ENCODE peak calls at places on chromosomes 13 and 19, in ten cellular contexts. One of them, this sample, is unnamed.

GRCh38 chr19:5205937-5206750 is 134.5 kb downstream of the PTPRS start:
- DNase-seq in PC-9: no peak
- DNase-seq in thyroid gland: no peak
- DNase-seq in dorsolateral prefrontal cortex: no peak
- DNase-seq in H1: no peak
- DNase-seq in adrenal gland: no peak
- DNase-seq in sigmoid colon: no peak
- DNase-seq in HFF-Myc: no peak
- DNase-seq in body of pancreas: no peak
- DNase-seq in heart right ventricle: no peak
- DNase-seq in this sample: no peak

GRCh38 chr19:7267792-7268736 is 26.1 kb downstream of the INSR start:
- DNase-seq in sigmoid colon: no peak
- DNase-seq in H1: no peak
- DNase-seq in PC-9: peak
- DNase-seq in thyroid gland: no peak
- DNase-seq in body of pancreas: no peak
- DNase-seq in HFF-Myc: no peak
- DNase-seq in adrenal gland: no peak
- DNase-seq in dorsolateral prefrontal cortex: no peak
- DNase-seq in heart right ventricle: no peak
- DNase-seq in this sample: no peak

GRCh38 chr19:1267441-1268391 is 1.4 kb upstream of the CIRBP start:
- DNase-seq in H1: no peak
- DNase-seq in body of pancreas: no peak
- DNase-seq in PC-9: no peak
- DNase-seq in adrenal gland: peak
- DNase-seq in heart right ventricle: no peak
- DNase-seq in HFF-Myc: no peak
- DNase-seq in sigmoid colon: peak
- DNase-seq in dorsolateral prefrontal cortex: no peak
- DNase-seq in thyroid gland: no peak
- DNase-seq in this sample: no peak

GRCh38 chr13:98415326-98416070 is 161.4 kb downstream of the STK24 start:
- DNase-seq in sigmoid colon: no peak
- DNase-seq in adrenal gland: no peak
- DNase-seq in thyroid gland: no peak
- DNase-seq in heart right ventricle: no peak
- DNase-seq in H1: no peak
- DNase-seq in PC-9: no peak
- DNase-seq in body of pancreas: no peak
- DNase-seq in dorsolateral prefrontal cortex: no peak
- DNase-seq in HFF-Myc: no peak
- DNase-seq in this sample: no peak

GRCh38 chr19:34452671-34453253 is 24.6 kb downstream of the UBA2 start:
- DNase-seq in body of pancreas: no peak
- DNase-seq in heart right ventricle: no peak
- DNase-seq in sigmoid colon: no peak
- DNase-seq in adrenal gland: no peak
- DNase-seq in dorsolateral prefrontal cortex: no peak
- DNase-seq in HFF-Myc: no peak
- DNase-seq in PC-9: no peak
- DNase-seq in H1: no peak
- DNase-seq in thyroid gland: no peak
- DNase-seq in this sample: no peak

GRCh38 chr19:6056282-6056741 is 54.0 kb downstream of the RFX2 start:
- DNase-seq in body of pancreas: no peak
- DNase-seq in dorsolateral prefrontal cortex: no peak
- DNase-seq in HFF-Myc: no peak
- DNase-seq in heart right ventricle: no peak
- DNase-seq in adrenal gland: no peak
- DNase-seq in H1: no peak
- DNase-seq in PC-9: no peak
- DNase-seq in sigmoid colon: no peak
- DNase-seq in thyroid gland: no peak
- DNase-seq in this sample: no peak

GRCh38 chr13:112222971-112223370 is 153.2 kb upstream of the SPACA7 start:
- DNase-seq in dorsolateral prefrontal cortex: no peak
- DNase-seq in adrenal gland: no peak
- DNase-seq in H1: no peak
- DNase-seq in thyroid gland: no peak
- DNase-seq in heart right ventricle: no peak
- DNase-seq in sigmoid colon: no peak
- DNase-seq in body of pancreas: no peak
- DNase-seq in HFF-Myc: no peak
- DNase-seq in PC-9: no peak
- DNase-seq in this sample: no peak

GRCh38 chr13:77859450-77859849 is 59.2 kb downstream of the EDNRB start:
- DNase-seq in PC-9: no peak
- DNase-seq in heart right ventricle: no peak
- DNase-seq in adrenal gland: peak
- DNase-seq in H1: no peak
- DNase-seq in body of pancreas: peak
- DNase-seq in dorsolateral prefrontal cortex: no peak
- DNase-seq in sigmoid colon: peak
- DNase-seq in HFF-Myc: no peak
- DNase-seq in thyroid gland: no peak
- DNase-seq in this sample: no peak

GRCh38 chr13:32883501-32883900 is 132.7 kb upstream of the KL start:
- DNase-seq in PC-9: no peak
- DNase-seq in body of pancreas: peak
- DNase-seq in sigmoid colon: no peak
- DNase-seq in adrenal gland: no peak
- DNase-seq in H1: no peak
- DNase-seq in dorsolateral prefrontal cortex: no peak
- DNase-seq in HFF-Myc: no peak
- DNase-seq in heart right ventricle: no peak
- DNase-seq in thyroid gland: peak
- DNase-seq in this sample: peak

GRCh38 chr13:94858856-94859811 is 146.8 kb upstream of the SOX21 start:
- DNase-seq in sigmoid colon: peak
- DNase-seq in adrenal gland: peak
- DNase-seq in dorsolateral prefrontal cortex: peak
- DNase-seq in H1: no peak
- DNase-seq in PC-9: peak
- DNase-seq in HFF-Myc: peak
- DNase-seq in body of pancreas: peak
- DNase-seq in thyroid gland: peak
- DNase-seq in heart right ventricle: peak
- DNase-seq in this sample: no peak

GRCh38 chr13:50081106-50081898 is 66.1 kb downstream of the KCNRG start:
- DNase-seq in thyroid gland: peak
- DNase-seq in HFF-Myc: no peak
- DNase-seq in heart right ventricle: peak
- DNase-seq in sigmoid colon: peak
- DNase-seq in H1: peak
- DNase-seq in body of pancreas: peak
- DNase-seq in adrenal gland: peak
- DNase-seq in PC-9: no peak
- DNase-seq in dorsolateral prefrontal cortex: no peak
- DNase-seq in this sample: no peak

GRCh38 chr13:74017301-74018092 is 116.7 kb downstream of the KLF12 start:
- DNase-seq in sigmoid colon: no peak
- DNase-seq in H1: no peak
- DNase-seq in adrenal gland: no peak
- DNase-seq in PC-9: no peak
- DNase-seq in HFF-Myc: no peak
- DNase-seq in body of pancreas: no peak
- DNase-seq in dorsolateral prefrontal cortex: no peak
- DNase-seq in heart right ventricle: no peak
- DNase-seq in thyroid gland: no peak
- DNase-seq in this sample: no peak

GRCh38 chr19:11268783-11269267 is 6.5 kb upstream of the DOCK6 start:
- DNase-seq in dorsolateral prefrontal cortex: no peak
- DNase-seq in body of pancreas: peak
- DNase-seq in sigmoid colon: peak
- DNase-seq in thyroid gland: peak
- DNase-seq in PC-9: no peak
- DNase-seq in H1: no peak
- DNase-seq in HFF-Myc: peak
- DNase-seq in adrenal gland: peak
- DNase-seq in heart right ventricle: peak
- DNase-seq in this sample: no peak

GRCh38 chr13:43191561-43191960 is 168.2 kb downstream of the DNAJC15 start:
- DNase-seq in PC-9: no peak
- DNase-seq in adrenal gland: no peak
- DNase-seq in body of pancreas: no peak
- DNase-seq in H1: no peak
- DNase-seq in heart right ventricle: no peak
- DNase-seq in sigmoid colon: no peak
- DNase-seq in HFF-Myc: no peak
- DNase-seq in thyroid gland: no peak
- DNase-seq in dorsolateral prefrontal cortex: no peak
- DNase-seq in this sample: no peak

GRCh38 chr19:32022946-32023832 is 322.2 kb upstream of the ZNF507 start:
- DNase-seq in HFF-Myc: no peak
- DNase-seq in thyroid gland: no peak
- DNase-seq in heart right ventricle: no peak
- DNase-seq in sigmoid colon: no peak
- DNase-seq in adrenal gland: no peak
- DNase-seq in body of pancreas: no peak
- DNase-seq in PC-9: no peak
- DNase-seq in dorsolateral prefrontal cortex: no peak
- DNase-seq in H1: no peak
- DNase-seq in this sample: no peak
- TF ChIP-seq CTCF in HFF-Myc: no peak
- TF ChIP-seq CTCF in thyroid gland: no peak
- TF ChIP-seq CTCF in heart right ventricle: no peak
- TF ChIP-seq CTCF in sigmoid colon: no peak
- TF ChIP-seq CTCF in adrenal gland: no peak
- TF ChIP-seq CTCF in body of pancreas: no peak
- TF ChIP-seq CTCF in PC-9: no peak
- TF ChIP-seq CTCF in dorsolateral prefrontal cortex: no peak
- TF ChIP-seq CTCF in H1: no peak
- TF ChIP-seq CTCF in this sample: no peak

DNA sequence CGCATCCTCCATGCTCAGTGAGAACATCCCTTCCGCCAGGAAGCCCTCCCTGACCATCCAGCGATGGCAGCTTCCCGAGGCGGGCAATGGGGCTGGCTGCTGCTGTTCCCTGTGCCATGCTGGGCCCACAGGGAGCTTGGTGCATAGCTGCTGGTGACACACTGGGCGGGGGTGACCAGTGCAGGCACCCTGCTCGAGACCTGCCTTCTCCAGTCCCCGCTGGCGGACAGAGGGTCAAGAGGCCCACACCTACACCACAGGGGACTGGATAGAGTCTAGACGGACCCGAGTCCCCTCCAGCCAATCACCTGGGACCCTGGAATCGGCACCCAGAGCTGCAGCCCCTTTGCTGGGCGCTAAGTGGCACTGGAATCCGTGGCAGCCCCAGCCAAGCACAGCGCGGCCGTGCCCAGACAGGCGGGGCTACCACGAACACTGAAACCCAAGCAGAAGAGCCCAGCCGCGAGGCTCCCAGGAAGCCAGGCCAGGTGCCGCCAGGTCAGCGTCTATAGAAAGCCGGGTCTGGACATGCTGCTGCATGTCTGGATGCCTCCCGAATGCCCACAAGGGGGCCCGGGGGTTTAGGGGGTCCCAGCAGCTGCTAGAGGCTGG is 9.0 kb upstream of the TBXA2R start:
- DNase-seq in sigmoid colon: no peak
- DNase-seq in heart right ventricle: no peak
- DNase-seq in thyroid gland: no peak
- DNase-seq in dorsolateral prefrontal cortex: no peak
- DNase-seq in PC-9: no peak
- DNase-seq in HFF-Myc: no peak
- DNase-seq in adrenal gland: no peak
- DNase-seq in body of pancreas: no peak
- DNase-seq in H1: no peak
- DNase-seq in this sample: no peak
- TF ChIP-seq CTCF in sigmoid colon: no peak
- TF ChIP-seq CTCF in heart right ventricle: no peak
- TF ChIP-seq CTCF in thyroid gland: no peak
- TF ChIP-seq CTCF in dorsolateral prefrontal cortex: no peak
- TF ChIP-seq CTCF in PC-9: no peak
- TF ChIP-seq CTCF in HFF-Myc: no peak
- TF ChIP-seq CTCF in adrenal gland: no peak
- TF ChIP-seq CTCF in body of pancreas: no peak
- TF ChIP-seq CTCF in H1: no peak
- TF ChIP-seq CTCF in this sample: no peak

GRCh38 chr19:58520257-58520599 is 618 bp upstream of the ZBTB45 start:
- DNase-seq in PC-9: no peak
- DNase-seq in body of pancreas: no peak
- DNase-seq in thyroid gland: no peak
- DNase-seq in H1: no peak
- DNase-seq in HFF-Myc: no peak
- DNase-seq in sigmoid colon: peak
- DNase-seq in adrenal gland: no peak
- DNase-seq in heart right ventricle: no peak
- DNase-seq in dorsolateral prefrontal cortex: no peak
- DNase-seq in this sample: no peak

GRCh38 chr19:58516964-58517833 is 2.4 kb downstream of the ZBTB45 start:
- DNase-seq in heart right ventricle: no peak
- DNase-seq in adrenal gland: no peak
- DNase-seq in H1: no peak
- DNase-seq in thyroid gland: no peak
- DNase-seq in dorsolateral prefrontal cortex: no peak
- DNase-seq in PC-9: no peak
- DNase-seq in HFF-Myc: no peak
- DNase-seq in body of pancreas: no peak
- DNase-seq in sigmoid colon: no peak
- DNase-seq in this sample: no peak

GRCh38 chr19:58519355-58520256 is at the start of gene ZBTB45:
- DNase-seq in HFF-Myc: peak
- DNase-seq in body of pancreas: peak
- DNase-seq in sigmoid colon: peak
- DNase-seq in heart right ventricle: peak
- DNase-seq in dorsolateral prefrontal cortex: peak
- DNase-seq in PC-9: peak
- DNase-seq in H1: peak
- DNase-seq in adrenal gland: peak
- DNase-seq in thyroid gland: peak
- DNase-seq in this sample: peak

GRCh38 chr19:58519087-58519354 is 589 bp downstream of the ZBTB45 start:
- DNase-seq in PC-9: no peak
- DNase-seq in thyroid gland: peak
- DNase-seq in sigmoid colon: peak
- DNase-seq in heart right ventricle: peak
- DNase-seq in H1: peak
- DNase-seq in body of pancreas: peak
- DNase-seq in dorsolateral prefrontal cortex: no peak
- DNase-seq in adrenal gland: peak
- DNase-seq in HFF-Myc: peak
- DNase-seq in this sample: peak

GRCh38 chr19:58518261-58519086 is 1.1 kb downstream of the ZBTB45 start:
- DNase-seq in HFF-Myc: no peak
- DNase-seq in adrenal gland: no peak
- DNase-seq in PC-9: no peak
- DNase-seq in body of pancreas: no peak
- DNase-seq in heart right ventricle: no peak
- DNase-seq in H1: no peak
- DNase-seq in thyroid gland: no peak
- DNase-seq in dorsolateral prefrontal cortex: no peak
- DNase-seq in sigmoid colon: no peak
- DNase-seq in this sample: no peak
- TF ChIP-seq CTCF in HFF-Myc: no peak
- TF ChIP-seq CTCF in adrenal gland: no peak
- TF ChIP-seq CTCF in PC-9: no peak
- TF ChIP-seq CTCF in body of pancreas: peak
- TF ChIP-seq CTCF in heart right ventricle: no peak
- TF ChIP-seq CTCF in H1: no peak
- TF ChIP-seq CTCF in thyroid gland: no peak
- TF ChIP-seq CTCF in dorsolateral prefrontal cortex: no peak
- TF ChIP-seq CTCF in sigmoid colon: peak
- TF ChIP-seq CTCF in this sample: no peak

GRCh38 chr13:114248011-114248410 is 13.3 kb downstream of the CDC16 start:
- DNase-seq in PC-9: no peak
- DNase-seq in HFF-Myc: no peak
- DNase-seq in dorsolateral prefrontal cortex: no peak
- DNase-seq in sigmoid colon: no peak
- DNase-seq in adrenal gland: no peak
- DNase-seq in thyroid gland: no peak
- DNase-seq in heart right ventricle: no peak
- DNase-seq in H1: no peak
- DNase-seq in body of pancreas: no peak
- DNase-seq in this sample: no peak
- TF ChIP-seq CTCF in PC-9: no peak
- TF ChIP-seq CTCF in HFF-Myc: no peak
- TF ChIP-seq CTCF in dorsolateral prefrontal cortex: no peak
- TF ChIP-seq CTCF in sigmoid colon: no peak
- TF ChIP-seq CTCF in adrenal gland: no peak
- TF ChIP-seq CTCF in thyroid gland: no peak
- TF ChIP-seq CTCF in heart right ventricle: no peak
- TF ChIP-seq CTCF in H1: no peak
- TF ChIP-seq CTCF in body of pancreas: no peak
- TF ChIP-seq CTCF in this sample: no peak